ENCODE peak calls at places on chromosomes 6 and 20, in nine cellular contexts. U is retina; P is fibroblast of lung; Y is M059J; E is activated CD8-positive, alpha-beta memory T cell treated with anti-CD3 and anti-CD28 coated beads for 24 hours; M is NCI-H774; T is cardiac muscle cell; X is HS-27A; G is SHP77. C is an unnamed sample.

GRCh38 chr6:15754035-15754705 is 91.3 kb upstream of the DTNBP1 start:
- DNase-seq in U (no peak), P (peak), Y (peak), E (no peak), M (no peak), T (no peak), X (peak), G (no peak), C (no peak)

GRCh38 chr20:47349365-47350180 is 6.9 kb downstream of the ZMYND8 start:
- DNase-seq in U (peak), P (no peak), Y (no peak), E (no peak), M (no peak), T (no peak), X (no peak), G (no peak), C (no peak)

GRCh38 chr20:63223826-63224207 is 7.9 kb upstream of the YTHDF1 start:
- DNase-seq in U (no peak), P (no peak), Y (no peak), E (no peak), M (no peak), T (no peak), X (no peak), G (no peak), C (no peak)

GRCh38 chr6:148720371-148720770 is 26.5 kb upstream of the UST start:
- DNase-seq in U (no peak), P (peak), Y (peak), E (no peak), M (no peak), T (no peak), X (no peak), G (no peak), C (no peak)

GRCh38 chr6:23446394-23447001 is 679.5 kb upstream of the NRSN1 start:
- DNase-seq in U (peak), P (peak), Y (peak), E (no peak), M (no peak), T (peak), X (peak), G (no peak), C (peak)

GRCh38 chr6:1611572-1612385 is 2.1 kb downstream of the FOXC1 start:
- DNase-seq in U (peak), P (peak), Y (peak), E (no peak), M (no peak), T (no peak), X (no peak), G (no peak), C (no peak)

GRCh38 chr6:33742092-33742491 is 4.6 kb downstream of the IP6K3 start:
- DNase-seq in U (no peak), P (no peak), Y (no peak), E (no peak), M (no peak), T (no peak), X (no peak), G (no peak), C (no peak)

GRCh38 chr6:156389296-156389695 is 387.9 kb upstream of the ARID1B start:
- DNase-seq in U (no peak), P (no peak), Y (no peak), E (no peak), M (no peak), T (no peak), X (no peak), G (no peak), C (no peak)

GRCh38 chr6:28443112-28443773 is at the start of gene ZSCAN23:
- DNase-seq in U (peak), P (peak), Y (peak), E (peak), M (peak), T (peak), X (peak), G (peak), C (peak)

GRCh38 chr20:38286586-38287502 is 17.1 kb upstream of the BPI start:
- DNase-seq in U (peak), P (no peak), Y (no peak), E (no peak), M (no peak), T (no peak), X (no peak), G (no peak), C (peak)